ENCODE peak calls at places on chromosomes 5 and 9, in six cellular contexts. One of them, this sample, is unnamed.
A peak's percentile ranks its signal among the peaks of the same experiment; 100 is the strongest.

GRCh38 chr5:179762079-179762780 is 29.6 kb downstream of the MAML1 start:
- DNase-seq in neural progenitor cell: no peak
- DNase-seq in uterus: no peak
- DNase-seq in mucosa of descending colon: no peak
- DNase-seq in nephron progenitor cell: no peak
- DNase-seq in epithelial cell of esophagus: peak; percentile 38
- DNase-seq in this sample: no peak

GRCh38 chr5:90134892-90135291 is 274.7 kb downstream of the CETN3 start:
- DNase-seq in nephron progenitor cell: no peak
- DNase-seq in mucosa of descending colon: no peak
- DNase-seq in neural progenitor cell: no peak
- DNase-seq in uterus: peak; percentile 80
- DNase-seq in epithelial cell of esophagus: peak; percentile 70
- DNase-seq in this sample: no peak

GRCh38 chr5:56725709-56726108 is 89.6 kb upstream of the MAP3K1 start:
- DNase-seq in epithelial cell of esophagus: no peak
- DNase-seq in uterus: no peak
- DNase-seq in nephron progenitor cell: no peak
- DNase-seq in neural progenitor cell: no peak
- DNase-seq in mucosa of descending colon: no peak
- DNase-seq in this sample: no peak

GRCh38 chr9:119234636-119235035 is 134.6 kb downstream of the BRINP1 start:
- DNase-seq in epithelial cell of esophagus: no peak
- DNase-seq in neural progenitor cell: no peak
- DNase-seq in nephron progenitor cell: no peak
- DNase-seq in uterus: no peak
- DNase-seq in mucosa of descending colon: no peak
- DNase-seq in this sample: no peak

GRCh38 chr5:56010431-56010830 is 15.7 kb upstream of the IL6ST start:
- DNase-seq in mucosa of descending colon: no peak
- DNase-seq in epithelial cell of esophagus: no peak
- DNase-seq in neural progenitor cell: no peak
- DNase-seq in nephron progenitor cell: no peak
- DNase-seq in uterus: no peak
- DNase-seq in this sample: no peak

GRCh38 chr9:136011703-136012496 is 50.7 kb upstream of the UBAC1 start:
- DNase-seq in mucosa of descending colon: peak; percentile 72
- DNase-seq in nephron progenitor cell: peak; percentile 22
- DNase-seq in neural progenitor cell: no peak
- DNase-seq in epithelial cell of esophagus: no peak
- DNase-seq in uterus: peak; percentile 80
- DNase-seq in this sample: no peak

GRCh38 chr5:42810905-42811590 is 644 bp downstream of the SELENOP start:
- DNase-seq in epithelial cell of esophagus: no peak
- DNase-seq in neural progenitor cell: no peak
- DNase-seq in nephron progenitor cell: no peak
- DNase-seq in mucosa of descending colon: no peak
- DNase-seq in uterus: no peak
- DNase-seq in this sample: no peak

GRCh38 chr9:109098221-109098959 is 21.4 kb downstream of the TMEM245 start:
- DNase-seq in nephron progenitor cell: peak; percentile 20
- DNase-seq in epithelial cell of esophagus: peak; percentile 34
- DNase-seq in uterus: no peak
- DNase-seq in neural progenitor cell: peak; percentile 62
- DNase-seq in mucosa of descending colon: no peak
- DNase-seq in this sample: no peak

GRCh38 chr9:131262327-131263032 is 13.8 kb downstream of the FAM78A start:
- DNase-seq in neural progenitor cell: no peak
- DNase-seq in mucosa of descending colon: no peak
- DNase-seq in epithelial cell of esophagus: no peak
- DNase-seq in nephron progenitor cell: no peak
- DNase-seq in uterus: no peak
- DNase-seq in this sample: no peak

GRCh38 chr5:115343855-115344254 is 47.4 kb upstream of the CCDC112 start:
- DNase-seq in epithelial cell of esophagus: peak; percentile 55
- DNase-seq in uterus: no peak
- DNase-seq in neural progenitor cell: no peak
- DNase-seq in mucosa of descending colon: no peak
- DNase-seq in nephron progenitor cell: no peak
- DNase-seq in this sample: no peak

GRCh38 chr5:81425569-81425968 is 31.6 kb upstream of the ACOT12 start:
- DNase-seq in nephron progenitor cell: no peak
- DNase-seq in mucosa of descending colon: no peak
- DNase-seq in neural progenitor cell: peak; percentile 55
- DNase-seq in epithelial cell of esophagus: peak; percentile 31
- DNase-seq in uterus: no peak
- DNase-seq in this sample: peak; percentile 44

GRCh38 chr5:172699999-172700685 is 59.1 kb downstream of the NEURL1B start:
- DNase-seq in epithelial cell of esophagus: no peak
- DNase-seq in neural progenitor cell: peak; percentile 84
- DNase-seq in mucosa of descending colon: peak; percentile 57
- DNase-seq in uterus: no peak
- DNase-seq in nephron progenitor cell: peak; percentile 63
- DNase-seq in this sample: no peak

GRCh38 chr5:160850439-160850838 is 1.6 kb downstream of the ATP10B start:
- DNase-seq in mucosa of descending colon: no peak
- DNase-seq in neural progenitor cell: no peak
- DNase-seq in nephron progenitor cell: no peak
- DNase-seq in epithelial cell of esophagus: no peak
- DNase-seq in uterus: no peak
- DNase-seq in this sample: no peak

GRCh38 chr9:113899205-113899604 is 23.1 kb downstream of the ZNF618 start:
- DNase-seq in uterus: no peak
- DNase-seq in epithelial cell of esophagus: no peak
- DNase-seq in mucosa of descending colon: no peak
- DNase-seq in nephron progenitor cell: no peak
- DNase-seq in neural progenitor cell: no peak
- DNase-seq in this sample: no peak

GRCh38 chr5:42015681-42016080 is 90.6 kb downstream of the FBXO4 start:
- DNase-seq in nephron progenitor cell: no peak
- DNase-seq in uterus: no peak
- DNase-seq in mucosa of descending colon: no peak
- DNase-seq in neural progenitor cell: no peak
- DNase-seq in epithelial cell of esophagus: no peak
- DNase-seq in this sample: no peak

GRCh38 chr5:109692011-109692410 is 2.3 kb downstream of the MAN2A1 start:
- DNase-seq in neural progenitor cell: peak; percentile 4
- DNase-seq in mucosa of descending colon: no peak
- DNase-seq in uterus: no peak
- DNase-seq in epithelial cell of esophagus: peak; percentile 37
- DNase-seq in nephron progenitor cell: no peak
- DNase-seq in this sample: peak; percentile 30

GRCh38 chr9:81759680-81760215 is 70.4 kb upstream of the TLE1 start:
- DNase-seq in neural progenitor cell: no peak
- DNase-seq in uterus: no peak
- DNase-seq in nephron progenitor cell: no peak
- DNase-seq in epithelial cell of esophagus: peak; percentile 78
- DNase-seq in mucosa of descending colon: no peak
- DNase-seq in this sample: peak; percentile 59

GRCh38 chr5:148828461-148829247 is 2.2 kb downstream of the ADRB2 start:
- DNase-seq in uterus: no peak
- DNase-seq in epithelial cell of esophagus: peak; percentile 58
- DNase-seq in mucosa of descending colon: no peak
- DNase-seq in nephron progenitor cell: no peak
- DNase-seq in neural progenitor cell: no peak
- DNase-seq in this sample: peak; percentile 68

GRCh38 chr5:141320225-141321169 is at the start of gene TAF7:
- DNase-seq in mucosa of descending colon: peak; percentile 95
- DNase-seq in epithelial cell of esophagus: peak; percentile 93
- DNase-seq in uterus: peak; percentile 90
- DNase-seq in nephron progenitor cell: peak; percentile 92
- DNase-seq in neural progenitor cell: peak; percentile 96
- DNase-seq in this sample: peak; percentile 98

GRCh38 chr5:141330299-141331080 is at the start of gene PCDHGA1:
- DNase-seq in epithelial cell of esophagus: peak; percentile 46
- DNase-seq in uterus: no peak
- DNase-seq in neural progenitor cell: peak; percentile 13
- DNase-seq in nephron progenitor cell: no peak
- DNase-seq in mucosa of descending colon: no peak
- DNase-seq in this sample: peak; percentile 40

GRCh38 chr5:141322261-141322660 is 1.7 kb upstream of the TAF7 start:
- DNase-seq in neural progenitor cell: no peak
- DNase-seq in epithelial cell of esophagus: no peak
- DNase-seq in nephron progenitor cell: no peak
- DNase-seq in mucosa of descending colon: no peak
- DNase-seq in uterus: no peak
- DNase-seq in this sample: no peak

GRCh38 chr5:141328231-141328630 is 2.1 kb upstream of the PCDHGA1 start:
- DNase-seq in neural progenitor cell: no peak
- DNase-seq in uterus: no peak
- DNase-seq in mucosa of descending colon: no peak
- DNase-seq in epithelial cell of esophagus: no peak
- DNase-seq in nephron progenitor cell: no peak
- DNase-seq in this sample: no peak

GRCh38 chr5:141326088-141326854 is 4.0 kb upstream of the PCDHGA1 start:
- DNase-seq in neural progenitor cell: peak; percentile 65
- DNase-seq in epithelial cell of esophagus: peak; percentile 58
- DNase-seq in nephron progenitor cell: peak; percentile 26
- DNase-seq in uterus: peak; percentile 58
- DNase-seq in mucosa of descending colon: peak; percentile 53
- DNase-seq in this sample: peak; percentile 46
- TF ChIP-seq CTCF in neural progenitor cell: peak; percentile 61
- TF ChIP-seq CTCF in epithelial cell of esophagus: peak; percentile 49
- TF ChIP-seq CTCF in nephron progenitor cell: peak; percentile 19
- TF ChIP-seq CTCF in uterus: peak; percentile 43
- TF ChIP-seq CTCF in mucosa of descending colon: peak; percentile 19
- TF ChIP-seq CTCF in this sample: peak; percentile 38

DNA sequence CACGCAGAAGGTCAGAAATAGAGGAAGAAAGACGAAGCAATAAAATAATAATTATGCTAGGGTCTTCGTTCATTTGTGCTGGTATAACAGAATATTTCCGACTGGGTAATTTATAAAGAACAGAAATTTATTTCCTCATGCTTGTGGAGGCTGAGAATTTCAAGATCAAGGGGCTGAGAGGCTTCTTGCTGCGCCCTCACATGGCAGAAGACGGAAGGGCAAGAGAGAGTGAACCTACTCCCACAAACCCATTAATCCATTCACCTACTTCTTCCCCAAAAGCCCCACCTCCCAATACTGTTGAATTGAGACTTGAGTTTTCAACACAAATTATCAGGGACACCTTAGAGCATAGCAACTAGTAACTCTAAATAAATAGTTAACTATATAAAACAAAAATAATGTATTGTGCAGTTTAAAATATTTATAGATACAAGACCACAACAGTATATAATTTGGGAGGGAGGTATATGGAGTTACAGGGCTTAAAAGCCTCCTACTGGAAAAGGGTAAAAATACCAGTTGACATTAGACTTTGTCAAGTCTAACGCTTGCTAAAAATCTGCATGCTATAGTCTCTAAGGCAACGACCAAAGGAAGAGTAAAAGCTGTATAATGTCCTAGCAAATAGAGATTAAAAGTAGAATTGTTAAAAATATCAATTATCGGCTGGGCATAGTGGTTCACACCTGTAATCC is 40.3 kb upstream of the NAA35 start:
- DNase-seq in neural progenitor cell: peak; percentile 45
- DNase-seq in uterus: no peak
- DNase-seq in mucosa of descending colon: no peak
- DNase-seq in nephron progenitor cell: peak; percentile 55
- DNase-seq in epithelial cell of esophagus: peak; percentile 63
- DNase-seq in this sample: peak; percentile 26
- TF ChIP-seq CTCF in neural progenitor cell: peak; percentile 69
- TF ChIP-seq CTCF in uterus: no peak
- TF ChIP-seq CTCF in mucosa of descending colon: peak; percentile 26
- TF ChIP-seq CTCF in nephron progenitor cell: peak; percentile 64
- TF ChIP-seq CTCF in epithelial cell of esophagus: peak; percentile 92
- TF ChIP-seq CTCF in this sample: peak; percentile 38

GRCh38 chr5:118592678-118593328 is 395.5 kb downstream of the DTWD2 start:
- DNase-seq in mucosa of descending colon: no peak
- DNase-seq in epithelial cell of esophagus: no peak
- DNase-seq in nephron progenitor cell: no peak
- DNase-seq in neural progenitor cell: peak; percentile 31
- DNase-seq in uterus: no peak
- DNase-seq in this sample: no peak
- TF ChIP-seq CTCF in mucosa of descending colon: no peak
- TF ChIP-seq CTCF in epithelial cell of esophagus: no peak
- TF ChIP-seq CTCF in nephron progenitor cell: no peak
- TF ChIP-seq CTCF in neural progenitor cell: peak; percentile 40
- TF ChIP-seq CTCF in uterus: no peak
- TF ChIP-seq CTCF in this sample: no peak

GRCh38 chr9:100428871-100429654 is 2.1 kb downstream of the MSANTD3 start:
- DNase-seq in neural progenitor cell: no peak
- DNase-seq in uterus: peak; percentile 24
- DNase-seq in epithelial cell of esophagus: peak; percentile 99
- DNase-seq in nephron progenitor cell: no peak
- DNase-seq in mucosa of descending colon: no peak
- DNase-seq in this sample: peak; percentile 99
- TF ChIP-seq CTCF in neural progenitor cell: no peak
- TF ChIP-seq CTCF in uterus: no peak
- TF ChIP-seq CTCF in epithelial cell of esophagus: no peak
- TF ChIP-seq CTCF in nephron progenitor cell: no peak
- TF ChIP-seq CTCF in mucosa of descending colon: no peak
- TF ChIP-seq CTCF in this sample: no peak

GRCh38 chr9:37921546-37922300 is 17.8 kb upstream of the SLC25A51 start:
- DNase-seq in nephron progenitor cell: no peak
- DNase-seq in mucosa of descending colon: no peak
- DNase-seq in epithelial cell of esophagus: peak; percentile 94
- DNase-seq in neural progenitor cell: no peak
- DNase-seq in uterus: no peak
- DNase-seq in this sample: peak; percentile 55
- TF ChIP-seq CTCF in nephron progenitor cell: no peak
- TF ChIP-seq CTCF in mucosa of descending colon: no peak
- TF ChIP-seq CTCF in epithelial cell of esophagus: peak; percentile 78
- TF ChIP-seq CTCF in neural progenitor cell: no peak
- TF ChIP-seq CTCF in uterus: no peak
- TF ChIP-seq CTCF in this sample: peak; percentile 78

GRCh38 chr5:33936004-33936380 is 194 bp upstream of the RXFP3 start:
- DNase-seq in epithelial cell of esophagus: peak; percentile 55
- DNase-seq in mucosa of descending colon: no peak
- DNase-seq in neural progenitor cell: peak; percentile 91
- DNase-seq in nephron progenitor cell: peak; percentile 96
- DNase-seq in uterus: peak; percentile 32
- DNase-seq in this sample: peak; percentile 14
- TF ChIP-seq CTCF in epithelial cell of esophagus: no peak
- TF ChIP-seq CTCF in mucosa of descending colon: no peak
- TF ChIP-seq CTCF in neural progenitor cell: peak; percentile 38
- TF ChIP-seq CTCF in nephron progenitor cell: no peak
- TF ChIP-seq CTCF in uterus: peak; percentile 20
- TF ChIP-seq CTCF in this sample: no peak

This sample was measured in RWPE1.